ENCODE peak calls at places on chromosome 20, in eight cellular contexts. J is hepatocyte, Q is caudate nucleus, Y is adrenal gland, U is cardiac muscle cell, T is brain microvascular endothelial cell, P is right cardiac atrium, N is heart left ventricle. C is an unnamed sample.

GRCh38 chr20:24149881-24150307 is 161.3 kb upstream of the GGTLC1 start:
- DNase-seq in Y (peak), J (peak), Q (no peak), U (peak), T (no peak), P (peak), N (peak), C (no peak)

GRCh38 chr20:50071039-50071888 is 41.7 kb downstream of the UBE2V1 start:
- DNase-seq in T (peak), N (peak), P (peak), U (peak), J (peak), Q (peak), Y (peak), C (peak)

GRCh38 chr20:2430538-2430937 is 40.1 kb downstream of the SNRPB start:
- DNase-seq in Q (no peak), N (no peak), Y (no peak), J (no peak), P (no peak), T (no peak), U (no peak), C (no peak)

GRCh38 chr20:8932192-8933150 is 136.4 kb upstream of the PLCB4 start:
- DNase-seq in N (no peak), Y (peak), Q (no peak), T (peak), P (no peak), U (peak), J (no peak), C (no peak)

GRCh38 chr20:38123021-38123587 is 42.0 kb downstream of the TGM2 start:
- DNase-seq in N (no peak), Q (no peak), P (no peak), T (no peak), J (peak), U (peak), Y (peak), C (no peak)

GRCh38 chr20:87372-87771 is at the start of gene DEFB125:
- DNase-seq in U (no peak), Q (no peak), J (no peak), T (no peak), Y (no peak), N (no peak), P (no peak), C (no peak)

GRCh38 chr20:23143098-23143497 is 57.0 kb upstream of the CD93 start:
- DNase-seq in P (peak), N (peak), U (peak), J (peak), T (peak), Y (peak), Q (no peak), C (no peak)

GRCh38 chr20:62208805-62209755 is 11.0 kb downstream of the HRH3 start:
- DNase-seq in N (no peak), P (no peak), Q (no peak), J (no peak), U (no peak), Y (no peak), T (no peak), C (no peak)

GRCh38 chr20:49700411-49701185 is 13.1 kb downstream of the B4GALT5 start:
- DNase-seq in Q (no peak), U (peak), Y (peak), N (no peak), J (no peak), T (peak), P (no peak), C (no peak)

GRCh38 chr20:31517373-31517772 is 3.1 kb downstream of the HM13 start:
- DNase-seq in N (no peak), Q (no peak), T (peak), P (no peak), U (peak), J (peak), Y (peak), C (no peak)

GRCh38 chr20:38433304-38433972 is 1.7 kb downstream of the SNHG17 start:
- DNase-seq in Q (no peak), J (no peak), Y (no peak), T (no peak), N (no peak), U (no peak), P (no peak), C (no peak)

GRCh38 chr20:10671221-10671849 is 2.5 kb downstream of the JAG1 start:
- DNase-seq in N (peak), T (peak), P (peak), Y (peak), U (peak), J (peak), Q (peak), C (peak)

GRCh38 chr20:57341657-57342056 is 9.4 kb upstream of the RAE1 start:
- DNase-seq in N (no peak), Y (no peak), U (no peak), P (no peak), J (no peak), Q (no peak), T (no peak), C (no peak)

GRCh38 chr20:34922654-34923381 is 32.8 kb downstream of the GSS start:
- DNase-seq in U (peak), Y (peak), P (no peak), J (no peak), T (peak), Q (no peak), N (no peak), C (no peak)

GRCh38 chr20:49832632-49833327 is 20.2 kb downstream of the SLC9A8 start:
- DNase-seq in U (peak), P (no peak), N (no peak), Y (no peak), T (no peak), J (no peak), Q (no peak), C (no peak)

GRCh38 chr20:33627577-33628216 is 34.4 kb upstream of the C20orf144 start:
- DNase-seq in Q (no peak), J (no peak), N (no peak), U (no peak), Y (no peak), T (no peak), P (no peak), C (no peak)

GRCh38 chr20:47204008-47204745 is 152.3 kb downstream of the ZMYND8 start:
- DNase-seq in T (peak), P (no peak), J (no peak), U (peak), Q (no peak), Y (no peak), N (no peak), C (no peak)

GRCh38 chr20:3890410-3890751 is 1.2 kb downstream of the PANK2 start:
- DNase-seq in U (peak), Y (no peak), N (no peak), J (no peak), P (no peak), Q (no peak), T (no peak), C (no peak)

GRCh38 chr20:3889489-3890409 is 562 bp downstream of the PANK2 start:
- DNase-seq in T (no peak), J (peak), N (no peak), Q (no peak), U (no peak), P (peak), Y (peak), C (peak)

GRCh38 chr20:3888622-3889488 is at the start of gene PANK2:
- DNase-seq in Q (peak), P (peak), J (peak), U (peak), T (peak), Y (peak), N (peak), C (peak)

GRCh38 chr20:3885711-3886110 is 3.5 kb upstream of the PANK2 start:
- DNase-seq in Y (no peak), Q (peak), U (no peak), T (no peak), J (no peak), N (no peak), P (no peak), C (no peak)

GRCh38 chr20:3887870-3888614 is 1.1 kb upstream of the PANK2 start:
- DNase-seq in U (no peak), Q (peak), N (peak), J (no peak), T (peak), Y (peak), P (no peak), C (no peak)
- H3K27ac ChIP-seq in U (peak), Q (peak), N (peak), J (peak), T (peak), Y (peak), P (peak), C (peak)

DNA sequence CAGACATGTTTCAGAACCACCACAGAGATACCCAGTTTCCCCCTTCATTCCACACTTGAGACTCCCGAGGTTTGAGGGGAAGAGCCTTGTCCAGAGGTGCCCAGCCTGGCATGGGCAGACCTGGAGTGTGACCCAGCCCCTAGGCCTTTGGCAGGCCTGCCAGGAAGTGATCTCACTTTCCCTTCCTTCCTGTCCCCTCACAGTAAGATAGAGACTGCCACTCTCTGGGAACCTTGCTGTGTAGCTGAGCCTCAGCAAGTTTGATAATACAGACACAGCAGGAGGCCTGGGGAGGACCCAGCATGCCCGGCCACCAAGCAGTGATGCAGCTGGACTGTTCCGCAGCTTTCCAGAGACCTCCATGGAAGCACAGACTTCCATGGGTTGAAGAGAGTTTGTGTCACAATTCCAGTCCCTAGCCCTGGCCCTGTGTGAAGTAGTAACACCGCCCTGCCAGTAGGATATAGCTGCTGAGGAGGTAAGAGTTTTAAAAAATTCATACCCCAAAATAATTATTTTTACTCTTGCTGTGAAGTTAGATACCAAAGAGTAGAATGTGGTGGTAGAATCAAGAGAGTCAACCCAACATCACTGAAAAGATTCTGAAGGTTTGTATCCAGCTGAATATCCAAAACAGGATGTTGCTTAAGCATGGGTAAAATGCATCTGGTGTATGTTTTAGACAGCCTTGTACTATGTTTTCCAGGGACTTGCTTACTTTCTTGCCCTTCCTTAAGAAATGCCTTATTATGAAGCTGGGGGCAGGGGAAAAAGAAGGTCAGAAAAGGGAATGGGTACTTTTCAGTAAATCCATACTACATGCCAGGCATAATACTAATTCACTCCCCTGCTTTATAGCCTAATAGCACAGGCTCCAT is 16.3 kb downstream of the PKIG start:
- DNase-seq in T (no peak), U (peak), Y (peak), J (no peak), N (peak), P (peak), Q (no peak), C (no peak)
- H3K27ac ChIP-seq in T (no peak), U (peak), Y (no peak), J (peak), N (peak), P (peak), Q (peak), C (peak)

GRCh38 chr20:59861389-59861788 is 72.0 kb downstream of the SYCP2 start:
- DNase-seq in J (no peak), N (no peak), P (no peak), Y (no peak), Q (no peak), T (no peak), U (no peak), C (no peak)

GRCh38 chr20:59864726-59865125 is 68.7 kb downstream of the SYCP2 start:
- DNase-seq in Y (no peak), Q (no peak), N (no peak), J (no peak), T (no peak), U (no peak), P (no peak), C (no peak)

GRCh38 chr20:59858425-59858824 is 75.0 kb downstream of the SYCP2 start:
- DNase-seq in U (no peak), Q (no peak), N (no peak), P (no peak), Y (no peak), J (no peak), T (no peak), C (no peak)

GRCh38 chr20:59866338-59866737 is 67.1 kb downstream of the SYCP2 start:
- DNase-seq in Q (no peak), N (no peak), P (no peak), U (no peak), Y (no peak), J (no peak), T (no peak), C (no peak)

GRCh38 chr20:59863058-59863457 is 70.4 kb downstream of the SYCP2 start:
- DNase-seq in J (no peak), T (no peak), U (no peak), Y (no peak), N (no peak), P (no peak), Q (no peak), C (no peak)
- H3K27ac ChIP-seq in J (no peak), T (no peak), U (no peak), Y (no peak), N (no peak), P (no peak), Q (no peak), C (no peak)

GRCh38 chr20:18590163-18590562 is 2.3 kb downstream of the DTD1 start:
- DNase-seq in Y (no peak), N (no peak), U (no peak), P (no peak), Q (no peak), J (no peak), T (no peak), C (no peak)

GRCh38 chr20:18585134-18585533 is 2.7 kb upstream of the DTD1 start:
- DNase-seq in N (no peak), P (no peak), U (peak), J (peak), T (peak), Y (no peak), Q (no peak), C (no peak)

GRCh38 chr20:18587665-18588553 is at the start of gene DTD1:
- DNase-seq in J (peak), T (peak), N (peak), Q (peak), P (peak), U (peak), Y (peak), C (peak)

DNA sequence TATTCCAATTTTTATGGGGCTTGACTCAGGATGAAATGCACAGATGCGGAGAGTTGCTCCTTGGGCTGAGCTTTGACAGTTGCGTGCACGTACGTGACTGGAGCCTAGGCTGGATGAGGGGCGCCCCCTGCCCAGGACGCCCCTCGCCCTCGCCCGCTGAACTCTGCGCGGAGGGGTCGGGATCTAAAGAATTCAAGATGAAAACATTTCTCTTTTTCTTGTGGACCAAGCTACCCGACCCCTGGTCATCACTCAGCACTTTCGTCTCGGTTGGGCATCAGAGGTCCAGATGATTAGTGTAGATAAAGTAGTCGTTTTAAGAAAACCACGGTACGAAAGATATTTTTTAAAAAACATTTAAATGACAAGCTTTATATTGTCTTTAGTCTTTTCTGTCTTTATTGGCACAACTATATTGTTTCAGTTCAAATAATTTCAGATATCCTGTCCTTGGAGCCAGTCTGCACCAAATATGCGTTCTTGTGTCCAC is 745 bp downstream of the DTD1 start:
- DNase-seq in U (no peak), T (peak), Q (no peak), Y (no peak), J (no peak), P (no peak), N (no peak), C (no peak)
- H3K27ac ChIP-seq in U (no peak), T (no peak), Q (peak), Y (no peak), J (peak), P (no peak), N (peak), C (peak)

DNA sequence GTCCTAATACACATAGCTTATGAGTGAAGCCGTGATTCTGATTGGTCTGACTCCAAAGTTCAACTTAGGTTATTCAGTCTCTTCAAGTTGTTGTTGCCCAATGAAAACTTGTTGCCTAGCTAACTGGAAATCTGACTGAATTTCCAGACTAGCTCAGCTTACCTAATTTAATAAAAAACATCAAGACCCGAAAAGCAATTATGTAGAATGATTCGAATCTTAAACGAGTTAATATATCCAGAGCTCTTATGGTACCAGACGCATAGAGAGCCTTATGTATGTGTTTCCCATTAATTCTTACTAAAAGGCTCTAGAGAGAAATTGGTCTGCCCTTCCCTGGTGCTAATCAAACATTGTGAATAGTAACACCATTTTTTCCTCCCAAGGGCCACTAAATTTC is 107.7 kb downstream of the TSHZ2 start:
- DNase-seq in T (no peak), Q (no peak), J (no peak), P (no peak), U (no peak), Y (no peak), N (no peak), C (no peak)
- H3K27ac ChIP-seq in T (no peak), Q (no peak), J (no peak), P (no peak), U (no peak), Y (no peak), N (no peak), C (no peak)

GRCh38 chr20:4781637-4782349 is 60.1 kb downstream of the PRND start:
- DNase-seq in T (no peak), P (no peak), Q (no peak), N (no peak), U (no peak), Y (no peak), J (no peak), C (no peak)

GRCh38 chr20:4776079-4776630 is 54.4 kb downstream of the PRND start:
- DNase-seq in N (no peak), U (no peak), Q (no peak), Y (no peak), P (no peak), T (no peak), J (no peak), C (no peak)

GRCh38 chr20:4780245-4780644 is 58.5 kb downstream of the PRND start:
- DNase-seq in Q (no peak), N (no peak), P (no peak), J (no peak), U (no peak), T (no peak), Y (no peak), C (no peak)

GRCh38 chr20:4782373-4782772 is 60.7 kb downstream of the PRND start:
- DNase-seq in Y (no peak), N (no peak), J (no peak), U (no peak), T (no peak), P (no peak), Q (no peak), C (no peak)

GRCh38 chr20:4781211-4781610 is 59.5 kb downstream of the PRND start:
- DNase-seq in J (no peak), P (no peak), Y (no peak), N (no peak), T (no peak), U (no peak), Q (no peak), C (no peak)
- H3K27ac ChIP-seq in J (no peak), P (no peak), Y (no peak), N (no peak), T (no peak), U (no peak), Q (no peak), C (no peak)

C was measured in substantia nigra.